ENCODE peak calls at places on chromosomes 2 and 18, in four cellular contexts. H, U, C and X are unnamed samples.
A peak's percentile ranks its signal among the peaks of the same experiment; 100 is the strongest.

GRCh38 chr2:228611171-228611570 is 429.7 kb upstream of the SPHKAP start:
- DNase-seq in H (no peak), U (no peak), C (no peak), X (no peak)

GRCh38 chr2:181673178-181673577 is 7.1 kb downstream of the NEUROD1 start:
- DNase-seq in H (peak; percentile 85), U (no peak), C (no peak), X (no peak)

GRCh38 chr2:234308814-234309195 is 188.1 kb downstream of the ARL4C start:
- DNase-seq in H (no peak), U (no peak), C (no peak), X (no peak)

GRCh38 chr2:24508878-24509277 is 17.8 kb downstream of the NCOA1 start:
- DNase-seq in H (peak; percentile 1), U (no peak), C (no peak), X (no peak)

GRCh38 chr2:71126957-71127356 is 3.1 kb downstream of the MCEE start:
- DNase-seq in H (no peak), U (no peak), C (no peak), X (no peak)

GRCh38 chr2:219997341-219997851 is 370.0 kb downstream of the SLC4A3 start:
- DNase-seq in H (no peak), U (no peak), C (peak; percentile 76), X (peak; percentile 15)

GRCh38 chr2:52467189-52467588 is 1300.4 kb upstream of the CHAC2 start:
- DNase-seq in H (no peak), U (no peak), C (no peak), X (no peak)

GRCh38 chr2:199535445-199536177 is 77.9 kb upstream of the SATB2 start:
- DNase-seq in H (no peak), U (no peak), C (no peak), X (no peak)

GRCh38 chr18:69326094-69326493 is 74.6 kb upstream of the DOK6 start:
- DNase-seq in H (peak; percentile 86), U (no peak), C (no peak), X (no peak)

GRCh38 chr2:177400337-177400923 is 7.9 kb downstream of the AGPS start:
- DNase-seq in H (no peak), U (no peak), C (no peak), X (no peak)

GRCh38 chr2:100339823-100340222 is 17.5 kb upstream of the LONRF2 start:
- DNase-seq in H (peak; percentile 77), U (no peak), C (no peak), X (no peak)

GRCh38 chr2:52884971-52885370 is 882.6 kb upstream of the CHAC2 start:
- DNase-seq in H (no peak), U (no peak), C (no peak), X (no peak)

GRCh38 chr18:63829886-63830285 is 54.7 kb downstream of the SERPINB7 start:
- DNase-seq in H (no peak), U (no peak), C (no peak), X (no peak)

GRCh38 chr2:225894240-225894980 is 494.9 kb downstream of the NYAP2 start:
- DNase-seq in H (no peak), U (no peak), C (no peak), X (no peak)

GRCh38 chr2:52473526-52473925 is 1294.1 kb upstream of the CHAC2 start:
- DNase-seq in H (no peak), U (no peak), C (no peak), X (no peak)

GRCh38 chr18:78779996-78780718 is 199.5 kb upstream of the SALL3 start:
- DNase-seq in H (no peak), U (no peak), C (no peak), X (peak; percentile 42)

GRCh38 chr2:235017441-235017840 is 65.6 kb downstream of the SH3BP4 start:
- DNase-seq in H (no peak), U (no peak), C (no peak), X (no peak)

GRCh38 chr2:23404426-23404825 is 19.4 kb downstream of the KLHL29 start:
- DNase-seq in H (peak; percentile 84), U (no peak), C (peak; percentile 71), X (peak; percentile 60)

GRCh38 chr2:173884403-173884802 is 80.8 kb downstream of the SP3 start:
- DNase-seq in H (no peak), U (peak; percentile 69), C (peak; percentile 27), X (peak; percentile 52)

GRCh38 chr18:57397440-57397839 is 37.7 kb upstream of the ONECUT2 start:
- DNase-seq in H (no peak), U (no peak), C (no peak), X (no peak)

GRCh38 chr18:79323471-79323870 is 72.3 kb upstream of the NFATC1 start:
- DNase-seq in H (no peak), U (no peak), C (no peak), X (no peak)

GRCh38 chr2:32553829-32554432 is 73.9 kb upstream of the TTC27 start:
- DNase-seq in H (peak; percentile 7), U (no peak), C (no peak), X (peak; percentile 19)

GRCh38 chr2:20231632-20232031 is 6.7 kb upstream of the SDC1 start:
- DNase-seq in H (peak; percentile 94), U (no peak), C (peak; percentile 85), X (peak; percentile 85)

GRCh38 chr2:54640834-54641540 is 82.5 kb upstream of the EML6 start:
- DNase-seq in H (no peak), U (no peak), C (no peak), X (no peak)

GRCh38 chr2:239947361-239948045 is 77.6 kb downstream of the NDUFA10 start:
- DNase-seq in H (no peak), U (peak; percentile 40), C (peak; percentile 36), X (peak; percentile 68)

GRCh38 chr2:18940184-18940583 is 350.8 kb upstream of the NT5C1B start:
- DNase-seq in H (no peak), U (no peak), C (no peak), X (no peak)

GRCh38 chr2:88055049-88055435 is 541 bp downstream of the KRCC1 start:
- DNase-seq in H (peak; percentile 47), U (no peak), C (no peak), X (peak; percentile 67)

GRCh38 chr2:177328056-177328455 is 63.5 kb upstream of the NFE2L2 start:
- DNase-seq in H (no peak), U (no peak), C (no peak), X (no peak)

GRCh38 chr2:77807531-77808215 is 285.5 kb upstream of the LRRTM4 start:
- DNase-seq in H (no peak), U (no peak), C (peak; percentile 60), X (no peak)

GRCh38 chr2:218003994-218004419 is 1.2 kb upstream of the TNS1 start:
- DNase-seq in H (no peak), U (no peak), C (peak; percentile 50), X (no peak)

GRCh38 chr2:218569661-218570500 is 1.2 kb downstream of the CNOT9 start:
- DNase-seq in H (peak; percentile 1), U (no peak), C (peak; percentile 24), X (peak; percentile 16)

GRCh38 chr18:47911877-47912276 is 18.6 kb downstream of the SMAD2 start:
- DNase-seq in H (no peak), U (no peak), C (no peak), X (no peak)

GRCh38 chr2:190891913-190892312 is 11.3 kb downstream of the GLS start:
- DNase-seq in H (no peak), U (no peak), C (no peak), X (no peak)

GRCh38 chr2:168607992-168608391 is 151.9 kb downstream of the CERS6 start:
- DNase-seq in H (no peak), U (no peak), C (no peak), X (no peak)

GRCh38 chr18:58525517-58525916 is 103.4 kb downstream of the ALPK2 start:
- DNase-seq in H (no peak), U (no peak), C (no peak), X (no peak)